ENCODE peak calls at places on chromosomes 12 and 14, in eight cellular contexts. W is heart right ventricle; L is CD4-positive, alpha-beta T cell; P is bronchial epithelial cell; M is colonic mucosa; R is A549; D is nephron progenitor cell; J is H9. H is an unnamed sample.
A peak's percentile ranks its signal among the peaks of the same experiment; 100 is the strongest.

GRCh38 chr12:12020762-12021161 is 50.0 kb upstream of the BCL2L14 start:
- DNase-seq in W (no peak), L (no peak), P (no peak), M (no peak), R (no peak), D (no peak), J (no peak), H (no peak)

GRCh38 chr14:100778951-100779690 is 46.8 kb upstream of the MEG3 start:
- DNase-seq in W (no peak), L (no peak), P (no peak), M (no peak), R (no peak), D (no peak), J (peak; percentile 13), H (no peak)

GRCh38 chr12:16602412-16602811 is 3.5 kb downstream of the LMO3 start:
- DNase-seq in W (no peak), L (no peak), P (peak; percentile 74), M (no peak), R (no peak), D (no peak), J (no peak), H (no peak)

GRCh38 chr12:79527498-79527897 is 163.3 kb downstream of the PAWR start:
- DNase-seq in W (no peak), L (no peak), P (peak; percentile 24), M (no peak), R (peak; percentile 39), D (no peak), J (no peak), H (no peak)

GRCh38 chr12:114669501-114670256 is 14.3 kb downstream of the TBX3 start:
- DNase-seq in W (no peak), L (no peak), P (no peak), M (no peak), R (no peak), D (peak; percentile 39), J (peak; percentile 46), H (no peak)

GRCh38 chr14:97180304-97181200 is 383.4 kb downstream of the VRK1 start:
- DNase-seq in W (no peak), L (peak; percentile 7), P (peak; percentile 79), M (no peak), R (peak; percentile 76), D (no peak), J (no peak), H (peak; percentile 67)

GRCh38 chr12:89949457-89950195 is 241.0 kb upstream of the ATP2B1 start:
- DNase-seq in W (peak; percentile 66), L (no peak), P (peak; percentile 79), M (peak; percentile 55), R (peak; percentile 98), D (no peak), J (no peak), H (peak; percentile 63)

GRCh38 chr12:26632746-26633145 is 200.2 kb downstream of the ITPR2 start:
- DNase-seq in W (no peak), L (no peak), P (no peak), M (no peak), R (no peak), D (no peak), J (no peak), H (no peak)

GRCh38 chr12:104498211-104498801 is 41.6 kb downstream of the CHST11 start:
- DNase-seq in W (no peak), L (no peak), P (no peak), M (no peak), R (no peak), D (no peak), J (no peak), H (no peak)

GRCh38 chr14:94907626-94908261 is 137.8 kb upstream of the GSC start:
- DNase-seq in W (peak; percentile 18), L (no peak), P (no peak), M (no peak), R (no peak), D (no peak), J (no peak), H (no peak)

GRCh38 chr12:48063530-48063929 is 42.3 kb downstream of the SENP1 start:
- DNase-seq in W (no peak), L (no peak), P (no peak), M (no peak), R (no peak), D (no peak), J (no peak), H (no peak)

GRCh38 chr12:5236022-5236421 is 192.3 kb downstream of the KCNA5 start:
- DNase-seq in W (no peak), L (no peak), P (no peak), M (no peak), R (no peak), D (no peak), J (no peak), H (no peak)

GRCh38 chr12:110829308-110829707 is 17.5 kb upstream of the CCDC63 start:
- DNase-seq in W (no peak), L (no peak), P (no peak), M (no peak), R (no peak), D (no peak), J (no peak), H (no peak)

GRCh38 chr14:103286968-103287850 is 46.8 kb upstream of the EIF5 start:
- DNase-seq in W (no peak), L (no peak), P (no peak), M (no peak), R (no peak), D (no peak), J (no peak), H (no peak)

GRCh38 chr12:31896514-31897039 is 62.6 kb upstream of the RESF1 start:
- DNase-seq in W (peak; percentile 38), L (peak; percentile 70), P (peak; percentile 58), M (peak; percentile 63), R (no peak), D (no peak), J (no peak), H (no peak)

GRCh38 chr12:62006076-62006732 is 254.0 kb upstream of the USP15 start:
- DNase-seq in W (no peak), L (no peak), P (peak; percentile 48), M (no peak), R (peak; percentile 61), D (peak; percentile 37), J (peak; percentile 43), H (peak; percentile 36)

GRCh38 chr14:96275182-96276112 is 19.4 kb downstream of the BDKRB1 start:
- DNase-seq in W (peak; percentile 52), L (peak; percentile 62), P (peak; percentile 29), M (peak; percentile 80), R (peak; percentile 67), D (peak; percentile 90), J (peak; percentile 66), H (peak; percentile 71)

GRCh38 chr14:32382704-32383103 is 53.6 kb downstream of the AKAP6 start:
- DNase-seq in W (no peak), L (no peak), P (peak; percentile 50), M (no peak), R (peak; percentile 40), D (no peak), J (no peak), H (peak; percentile 23)
- TF ChIP-seq CTCF in W (no peak), L (no peak), P (peak; percentile 77), M (no peak), R (peak; percentile 43), D (peak; percentile 22), J (peak; percentile 62), H (peak; percentile 40)

DNA sequence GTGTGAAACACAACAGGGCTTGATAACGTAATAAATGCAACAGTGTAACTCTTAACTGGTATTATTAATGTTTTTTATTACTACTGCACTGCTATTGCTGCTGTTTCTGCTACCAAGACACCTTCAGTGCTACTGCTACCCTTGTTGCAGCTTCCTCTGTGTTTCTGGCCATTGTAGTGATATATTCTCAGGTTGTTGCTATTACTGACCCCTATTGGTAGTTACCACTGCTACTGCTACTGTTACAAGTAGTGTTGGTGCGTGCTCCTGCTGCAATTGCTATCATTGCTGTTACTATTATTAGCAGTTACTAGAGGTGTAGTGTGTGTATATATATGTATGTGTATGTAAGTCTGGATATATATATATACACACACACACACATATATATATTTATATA is 87.2 kb upstream of the PTPRB start:
- DNase-seq in W (no peak), L (no peak), P (peak; percentile 37), M (no peak), R (peak; percentile 33), D (no peak), J (peak; percentile 35), H (no peak)
- TF ChIP-seq CTCF in W (no peak), L (no peak), P (peak; percentile 36), M (no peak), R (peak; percentile 15), D (peak; percentile 10), J (peak; percentile 72), H (no peak)

GRCh38 chr12:55049676-55050075 is 29.9 kb downstream of the NEUROD4 start:
- DNase-seq in W (no peak), L (no peak), P (no peak), M (no peak), R (no peak), D (no peak), J (no peak), H (no peak)

DNA sequence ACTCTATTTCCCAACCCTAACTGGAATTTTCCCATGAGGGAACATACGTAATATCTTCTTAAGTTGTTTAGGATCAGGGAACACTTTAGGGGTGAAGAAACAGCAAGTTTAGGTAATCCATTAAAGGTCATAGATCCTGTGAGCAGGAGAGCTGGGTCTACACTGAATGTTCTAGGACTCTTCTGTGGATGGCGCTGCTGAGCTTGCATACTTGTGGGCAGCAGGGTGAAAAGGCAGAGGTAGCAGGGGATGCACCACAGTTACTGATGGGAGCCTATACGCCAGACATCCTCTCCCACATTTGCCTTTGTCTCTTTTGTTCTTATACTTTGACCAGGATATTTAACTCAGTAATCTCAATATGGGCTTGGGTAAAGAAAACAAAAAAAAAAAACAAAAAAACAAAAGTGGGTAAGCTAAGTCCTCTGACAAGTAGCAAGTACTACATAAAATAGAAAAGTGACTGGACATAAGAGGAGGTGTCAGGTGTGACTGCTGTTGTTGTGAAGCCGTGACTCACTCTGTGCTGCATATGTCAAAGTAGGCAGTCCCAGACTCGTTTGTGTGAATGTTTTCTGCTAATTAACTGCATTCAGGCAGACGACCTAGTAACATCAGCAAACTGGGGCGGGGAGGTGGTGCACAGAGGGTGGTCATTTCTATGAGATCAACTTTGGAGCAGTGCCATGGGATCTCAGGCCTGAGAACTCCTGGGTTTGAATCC is 31.6 kb downstream of the NEUROD4 start:
- DNase-seq in W (no peak), L (no peak), P (peak; percentile 20), M (no peak), R (no peak), D (no peak), J (peak; percentile 46), H (no peak)
- TF ChIP-seq CTCF in W (no peak), L (no peak), P (no peak), M (no peak), R (no peak), D (no peak), J (peak; percentile 41), H (no peak)

GRCh38 chr12:94149781-94150482 is 1.6 kb downstream of the PLXNC1 start:
- DNase-seq in W (peak; percentile 20), L (peak; percentile 7), P (no peak), M (peak; percentile 54), R (peak; percentile 21), D (peak; percentile 66), J (peak; percentile 64), H (no peak)

GRCh38 chr12:94152292-94153083 is 4.1 kb downstream of the PLXNC1 start:
- DNase-seq in W (no peak), L (no peak), P (no peak), M (no peak), R (no peak), D (no peak), J (no peak), H (no peak)

GRCh38 chr12:94151577-94151976 is 3.2 kb downstream of the PLXNC1 start:
- DNase-seq in W (no peak), L (no peak), P (no peak), M (peak; percentile 75), R (no peak), D (no peak), J (no peak), H (no peak)

GRCh38 chr12:94148841-94149780 is 734 bp downstream of the PLXNC1 start:
- DNase-seq in W (peak; percentile 20), L (peak; percentile 26), P (no peak), M (peak; percentile 50), R (peak; percentile 46), D (peak; percentile 68), J (peak; percentile 77), H (no peak)

GRCh38 chr12:94150483-94151225 is 2.3 kb downstream of the PLXNC1 start:
- DNase-seq in W (no peak), L (peak; percentile 19), P (no peak), M (peak; percentile 53), R (no peak), D (peak; percentile 41), J (peak; percentile 61), H (no peak)
- TF ChIP-seq CTCF in W (no peak), L (no peak), P (no peak), M (no peak), R (no peak), D (no peak), J (no peak), H (no peak)